ENCODE peak calls at places on chromosomes 3 and 15, in eight cellular contexts. D is psoas muscle; R is RWPE1; E is mesothelial cell of epicardium; G is BJ; O is cardiac fibroblast; V is CD8-positive, alpha-beta T cell; W is AG04450. L is an unnamed sample.
A peak's percentile ranks its signal among the peaks of the same experiment; 100 is the strongest.

GRCh38 chr3:120209425-120209824 is 75.6 kb downstream of the GPR156 start:
- DNase-seq in O (no peak), E (no peak), V (no peak), R (no peak), G (no peak), W (no peak), D (no peak), L (no peak)

GRCh38 chr3:127524300-127524896 is 66.1 kb downstream of the TPRA1 start:
- DNase-seq in O (no peak), R (no peak), W (no peak), E (no peak), V (no peak), D (no peak), G (no peak), L (no peak)

GRCh38 chr3:20648294-20648693 is 462.3 kb upstream of the SGO1 start:
- DNase-seq in O (peak; percentile 82), R (peak; percentile 8), G (peak; percentile 82), D (no peak), V (no peak), E (no peak), W (peak; percentile 43), L (peak; percentile 62)

GRCh38 chr3:36434682-36435426 is 54.5 kb downstream of the STAC start:
- DNase-seq in O (peak; percentile 5), G (peak; percentile 48), D (no peak), R (no peak), W (no peak), E (no peak), V (no peak), L (peak; percentile 56)

GRCh38 chr3:32138545-32139104 is 32.2 kb downstream of the GPD1L start:
- DNase-seq in G (no peak), R (no peak), V (no peak), E (no peak), D (no peak), W (no peak), O (no peak), L (no peak)

GRCh38 chr15:42163947-42164550 is 7.6 kb upstream of the PLA2G4F start:
- DNase-seq in R (no peak), D (no peak), E (peak; percentile 13), V (no peak), O (no peak), G (no peak), W (no peak), L (no peak)

GRCh38 chr15:57153140-57153539 is 223.2 kb upstream of the CGNL1 start:
- DNase-seq in R (no peak), G (no peak), O (peak; percentile 94), W (no peak), D (no peak), V (no peak), E (no peak), L (peak; percentile 72)

GRCh38 chr3:68103811-68104210 is 449.4 kb upstream of the SUCLG2 start:
- DNase-seq in V (no peak), D (no peak), R (no peak), O (no peak), G (no peak), E (no peak), W (no peak), L (no peak)

GRCh38 chr3:8760506-8760905 is 8.9 kb downstream of the OXTR start:
- DNase-seq in G (no peak), D (no peak), O (no peak), E (no peak), R (no peak), V (no peak), W (no peak), L (no peak)

GRCh38 chr3:138068579-138069174 is 46.7 kb downstream of the DZIP1L start:
- DNase-seq in V (peak; percentile 74), R (peak; percentile 86), O (peak; percentile 87), D (peak; percentile 80), E (peak; percentile 83), W (peak; percentile 68), G (no peak), L (peak; percentile 82)

GRCh38 chr3:37910666-37911400 is 49.2 kb downstream of the CTDSPL start:
- DNase-seq in G (no peak), E (no peak), D (no peak), W (no peak), R (no peak), V (no peak), O (no peak), L (no peak)

GRCh38 chr15:101048191-101049011 is 129.2 kb downstream of the LRRK1 start:
- DNase-seq in O (no peak), V (peak; percentile 7), E (peak; percentile 36), R (no peak), G (no peak), D (no peak), W (no peak), L (no peak)

GRCh38 chr3:89353465-89353864 is 246.0 kb downstream of the EPHA3 start:
- DNase-seq in R (peak; percentile 30), O (no peak), G (no peak), E (no peak), V (no peak), D (no peak), W (no peak), L (peak; percentile 63)

GRCh38 chr3:194685723-194686413 is at the start of gene FAM43A:
- DNase-seq in O (peak; percentile 98), R (peak; percentile 91), V (peak; percentile 83), E (peak; percentile 83), W (peak; percentile 91), D (peak; percentile 94), G (peak; percentile 70), L (peak; percentile 94)

GRCh38 chr3:147118611-147119010 is 287.7 kb downstream of the ZIC4 start:
- DNase-seq in R (no peak), V (no peak), G (no peak), W (no peak), O (no peak), E (no peak), D (no peak), L (no peak)

GRCh38 chr3:40723078-40723660 is 198.4 kb downstream of the ZNF621 start:
- DNase-seq in G (no peak), V (no peak), W (no peak), D (no peak), E (no peak), O (no peak), R (no peak), L (no peak)

GRCh38 chr15:70477750-70478250 is 285.6 kb downstream of the UACA start:
- DNase-seq in D (no peak), O (no peak), G (no peak), R (no peak), W (no peak), V (no peak), E (no peak), L (no peak)

GRCh38 chr15:90603893-90604292 is 74.2 kb downstream of the CRTC3 start:
- DNase-seq in W (no peak), E (no peak), V (peak; percentile 69), D (no peak), O (peak; percentile 50), R (no peak), G (no peak), L (peak; percentile 42)

GRCh38 chr3:24087469-24087868 is 142.4 kb downstream of the NR1D2 start:
- DNase-seq in G (no peak), R (no peak), W (no peak), O (no peak), D (no peak), V (no peak), E (no peak), L (no peak)

GRCh38 chr15:52651868-52652267 is 27.3 kb downstream of the ATOSA start:
- DNase-seq in R (peak; percentile 88), W (peak; percentile 92), O (peak; percentile 95), G (peak; percentile 58), V (peak; percentile 17), E (peak; percentile 45), D (peak; percentile 29), L (peak; percentile 90)

GRCh38 chr15:52287114-52287513 is 8.5 kb downstream of the MYO5C start:
- DNase-seq in O (no peak), R (peak; percentile 10), D (no peak), G (no peak), E (no peak), W (no peak), V (no peak), L (no peak)

GRCh38 chr3:126960604-126960995 is 22.3 kb upstream of the PLXNA1 start:
- DNase-seq in G (no peak), R (no peak), V (no peak), O (no peak), W (no peak), E (no peak), D (peak; percentile 57), L (no peak)

GRCh38 chr3:122892561-122892960 is 97.7 kb downstream of the SLC49A4 start:
- DNase-seq in R (no peak), V (no peak), W (no peak), D (no peak), O (no peak), E (no peak), G (no peak), L (peak; percentile 6)

GRCh38 chr15:38504680-38505467 is 50.9 kb downstream of the FAM98B start:
- DNase-seq in E (no peak), O (no peak), D (no peak), V (no peak), G (no peak), R (no peak), W (no peak), L (no peak)

GRCh38 chr3:123344941-123345594 is 103.8 kb downstream of the ADCY5 start:
- DNase-seq in G (no peak), R (no peak), D (no peak), W (no peak), E (no peak), O (no peak), V (no peak), L (no peak)

GRCh38 chr3:15268033-15268631 is 62.1 kb downstream of the CAPN7 start:
- DNase-seq in O (peak; percentile 93), V (peak; percentile 87), E (peak; percentile 86), R (peak; percentile 62), D (peak; percentile 88), W (peak; percentile 61), G (no peak), L (peak; percentile 84)
- TF ChIP-seq CTCF in O (peak; percentile 97), V (peak; percentile 83), E (peak; percentile 91), R (peak; percentile 91), D (peak; percentile 96), W (peak; percentile 97), G (peak; percentile 97), L (peak; percentile 79)

DNA sequence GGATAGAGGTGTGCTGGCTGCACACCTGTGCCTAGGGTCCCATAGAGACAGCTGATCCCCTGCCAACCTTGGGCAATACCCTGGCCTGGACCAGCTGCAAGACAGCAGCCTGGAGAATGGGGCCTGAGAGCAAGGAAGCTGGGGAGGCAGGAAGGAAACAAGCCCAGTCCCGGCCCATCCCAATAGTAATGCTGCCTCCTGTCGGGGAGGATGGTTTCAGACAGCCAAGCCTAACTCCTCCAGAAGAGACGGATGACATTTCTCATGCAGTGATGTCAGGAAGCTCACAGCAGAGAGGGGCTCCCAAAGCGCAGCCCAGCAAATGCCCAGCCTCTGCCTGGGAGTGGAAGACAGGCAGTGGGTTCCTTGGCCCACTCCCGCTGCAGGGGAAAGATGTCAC is 408.8 kb downstream of the OCA2 start:
- DNase-seq in G (no peak), R (no peak), V (no peak), O (no peak), D (no peak), E (no peak), W (no peak), L (no peak)
- TF ChIP-seq CTCF in G (no peak), R (no peak), V (no peak), O (no peak), D (no peak), E (no peak), W (no peak), L (no peak)

GRCh38 chr3:188739547-188739946 is 432.2 kb upstream of the TPRG1 start:
- DNase-seq in D (no peak), W (no peak), R (no peak), E (no peak), O (no peak), G (no peak), V (no peak), L (no peak)
- TF ChIP-seq CTCF in D (no peak), W (no peak), R (no peak), E (no peak), O (no peak), G (no peak), V (no peak), L (no peak)

GRCh38 chr15:44298878-44299277 is 10.4 kb downstream of the GOLM2 start:
- DNase-seq in E (no peak), R (peak; percentile 17), V (no peak), D (no peak), W (no peak), O (no peak), G (no peak), L (peak; percentile 35)
- TF ChIP-seq CTCF in E (no peak), R (no peak), V (no peak), D (no peak), W (peak; percentile 46), O (peak; percentile 55), G (peak; percentile 40), L (peak; percentile 9)